ENCODE peak calls at places on chromosomes 11 and 22, in eight cellular contexts. G is OCI-LY7, S is neural progenitor cell, U is HCT116, Q is SK-N-SH, R is GM23248, H is PC-3, J is GM23338. K is an unnamed sample.

GRCh38 chr22:43891360-43892182 is at the start of gene PNPLA5:
- DNase-seq in G (no peak), S (peak), U (no peak), Q (peak), R (peak), H (no peak), J (peak), K (no peak)

GRCh38 chr22:46866591-46866990 is 104.1 kb downstream of the TBC1D22A start:
- DNase-seq in G (no peak), S (no peak), U (no peak), Q (no peak), R (peak), H (peak), J (peak), K (no peak)

GRCh38 chr22:36334838-36335603 is 52.7 kb downstream of the MYH9 start:
- DNase-seq in G (no peak), S (peak), U (no peak), Q (no peak), R (peak), H (peak), J (no peak), K (no peak)

GRCh38 chr22:31829505-31829904 is 75.7 kb downstream of the DEPDC5 start:
- DNase-seq in G (no peak), S (no peak), U (peak), Q (peak), R (peak), H (peak), J (no peak), K (no peak)

GRCh38 chr22:31124290-31124689 is 1.5 kb downstream of the INPP5J start:
- DNase-seq in G (no peak), S (no peak), U (no peak), Q (no peak), R (no peak), H (no peak), J (no peak), K (no peak)

GRCh38 chr11:58567889-58568512 is 7.7 kb downstream of the LPXN start:
- DNase-seq in G (peak), S (peak), U (peak), Q (peak), R (peak), H (peak), J (peak), K (peak)

GRCh38 chr11:12157241-12157661 is 46.9 kb downstream of the MICAL2 start:
- DNase-seq in G (no peak), S (no peak), U (no peak), Q (no peak), R (peak), H (peak), J (no peak), K (no peak)

GRCh38 chr22:45285431-45286058 is 796 bp downstream of the UPK3A start:
- DNase-seq in G (no peak), S (peak), U (no peak), Q (no peak), R (no peak), H (no peak), J (peak), K (no peak)

GRCh38 chr22:50730013-50730891 is 7.8 kb upstream of the ACR start:
- DNase-seq in G (no peak), S (no peak), U (no peak), Q (no peak), R (no peak), H (no peak), J (peak), K (no peak)

GRCh38 chr22:50729391-50730012 is 8.5 kb upstream of the ACR start:
- DNase-seq in G (peak), S (no peak), U (no peak), Q (no peak), R (no peak), H (no peak), J (peak), K (peak)

GRCh38 chr22:50727678-50728522 is 10.1 kb upstream of the ACR start:
- DNase-seq in G (no peak), S (no peak), U (no peak), Q (no peak), R (no peak), H (no peak), J (no peak), K (no peak)

GRCh38 chr22:50726643-50727340 is 11.2 kb upstream of the ACR start:
- DNase-seq in G (no peak), S (no peak), U (no peak), Q (no peak), R (no peak), H (no peak), J (peak), K (no peak)

GRCh38 chr22:50728523-50728931 is 9.5 kb upstream of the ACR start:
- DNase-seq in G (no peak), S (no peak), U (no peak), Q (no peak), R (no peak), H (no peak), J (no peak), K (no peak)
- TF ChIP-seq EZH2phosphoT487 in G (no peak), S (no peak), U (no peak), Q (no peak), R (no peak), H (no peak), J (no peak), K (no peak)

GRCh38 chr11:67381244-67381972 is 8.0 kb upstream of the CLCF1 start:
- DNase-seq in G (peak), S (no peak), U (no peak), Q (no peak), R (no peak), H (no peak), J (no peak), K (no peak)
- TF ChIP-seq EZH2phosphoT487 in G (no peak), S (no peak), U (no peak), Q (no peak), R (no peak), H (no peak), J (no peak), K (no peak)

GRCh38 chr11:34111722-34112270 is 6.4 kb downstream of the NAT10 start:
- DNase-seq in G (no peak), S (no peak), U (no peak), Q (no peak), R (no peak), H (no peak), J (no peak), K (no peak)
- TF ChIP-seq EZH2phosphoT487 in G (no peak), S (no peak), U (no peak), Q (no peak), R (no peak), H (no peak), J (no peak), K (no peak)

GRCh38 chr22:24466831-24467249 is 28.3 kb upstream of the UPB1 start:
- DNase-seq in G (no peak), S (peak), U (peak), Q (no peak), R (peak), H (peak), J (no peak), K (peak)
- TF ChIP-seq EZH2phosphoT487 in G (no peak), S (no peak), U (no peak), Q (no peak), R (no peak), H (no peak), J (no peak), K (no peak)

GRCh38 chr11:1939006-1939626 is 8.0 kb upstream of the MRPL23 start:
- DNase-seq in G (no peak), S (no peak), U (no peak), Q (peak), R (peak), H (no peak), J (no peak), K (no peak)
- TF ChIP-seq EZH2phosphoT487 in G (no peak), S (no peak), U (no peak), Q (no peak), R (no peak), H (no peak), J (no peak), K (no peak)

GRCh38 chr11:16356057-16356750 is at the start of gene SOX6:
- DNase-seq in G (no peak), S (peak), U (no peak), Q (no peak), R (no peak), H (no peak), J (peak), K (no peak)
- TF ChIP-seq EZH2phosphoT487 in G (no peak), S (no peak), U (no peak), Q (no peak), R (no peak), H (no peak), J (no peak), K (no peak)